ENCODE peak calls at places on chromosome 12, in nine cellular contexts. One of them, this sample, is unnamed.
A peak's percentile ranks its signal among the peaks of the same experiment; 100 is the strongest.

GRCh38 chr12:29844667-29845066 is 60.9 kb upstream of the TMTC1 start:
- DNase-seq in activated CD4-positive, alpha-beta T cell treated with anti-CD3 and anti-CD28 coated beads for 1 hour: no peak
- DNase-seq in stimulated activated naive CD4-positive, alpha-beta T cell treated with Interleukin-2 at 50 U/mL for 16 hours: no peak
- DNase-seq in iPS-NIHi11: no peak
- DNase-seq in NCI-H460: no peak
- DNase-seq in amniotic stem cell: no peak
- DNase-seq in SK-N-DZ: no peak
- DNase-seq in NCI-H510A treated with DMSO at 0.1 percent for 48 hours: no peak
- DNase-seq in HCEC 1CT: peak; percentile 23
- DNase-seq in this sample: peak; percentile 36

GRCh38 chr12:29396774-29397173 is 15.8 kb upstream of the ERGIC2 start:
- DNase-seq in activated CD4-positive, alpha-beta T cell treated with anti-CD3 and anti-CD28 coated beads for 1 hour: no peak
- DNase-seq in stimulated activated naive CD4-positive, alpha-beta T cell treated with Interleukin-2 at 50 U/mL for 16 hours: no peak
- DNase-seq in iPS-NIHi11: no peak
- DNase-seq in NCI-H460: no peak
- DNase-seq in amniotic stem cell: no peak
- DNase-seq in SK-N-DZ: no peak
- DNase-seq in NCI-H510A treated with DMSO at 0.1 percent for 48 hours: no peak
- DNase-seq in HCEC 1CT: peak; percentile 44
- DNase-seq in this sample: no peak

GRCh38 chr12:131321988-131322387 is 368.3 kb downstream of the ADGRD1 start:
- DNase-seq in activated CD4-positive, alpha-beta T cell treated with anti-CD3 and anti-CD28 coated beads for 1 hour: no peak
- DNase-seq in stimulated activated naive CD4-positive, alpha-beta T cell treated with Interleukin-2 at 50 U/mL for 16 hours: no peak
- DNase-seq in iPS-NIHi11: no peak
- DNase-seq in NCI-H460: no peak
- DNase-seq in amniotic stem cell: no peak
- DNase-seq in SK-N-DZ: no peak
- DNase-seq in NCI-H510A treated with DMSO at 0.1 percent for 48 hours: no peak
- DNase-seq in HCEC 1CT: no peak
- DNase-seq in this sample: no peak

GRCh38 chr12:108734200-108734906 is 3.0 kb upstream of the CORO1C start:
- DNase-seq in activated CD4-positive, alpha-beta T cell treated with anti-CD3 and anti-CD28 coated beads for 1 hour: no peak
- DNase-seq in stimulated activated naive CD4-positive, alpha-beta T cell treated with Interleukin-2 at 50 U/mL for 16 hours: no peak
- DNase-seq in iPS-NIHi11: no peak
- DNase-seq in NCI-H460: peak; percentile 52
- DNase-seq in amniotic stem cell: peak; percentile 71
- DNase-seq in SK-N-DZ: no peak
- DNase-seq in NCI-H510A treated with DMSO at 0.1 percent for 48 hours: no peak
- DNase-seq in HCEC 1CT: peak; percentile 97
- DNase-seq in this sample: peak; percentile 95

GRCh38 chr12:9711664-9712063 is 21.2 kb downstream of the CLECL1 start:
- DNase-seq in activated CD4-positive, alpha-beta T cell treated with anti-CD3 and anti-CD28 coated beads for 1 hour: no peak
- DNase-seq in stimulated activated naive CD4-positive, alpha-beta T cell treated with Interleukin-2 at 50 U/mL for 16 hours: no peak
- DNase-seq in iPS-NIHi11: no peak
- DNase-seq in NCI-H460: no peak
- DNase-seq in amniotic stem cell: no peak
- DNase-seq in SK-N-DZ: no peak
- DNase-seq in NCI-H510A treated with DMSO at 0.1 percent for 48 hours: no peak
- DNase-seq in HCEC 1CT: no peak
- DNase-seq in this sample: no peak

GRCh38 chr12:109463776-109464175 is 13.3 kb downstream of the KCTD10 start:
- DNase-seq in activated CD4-positive, alpha-beta T cell treated with anti-CD3 and anti-CD28 coated beads for 1 hour: no peak
- DNase-seq in stimulated activated naive CD4-positive, alpha-beta T cell treated with Interleukin-2 at 50 U/mL for 16 hours: no peak
- DNase-seq in iPS-NIHi11: peak; percentile 23
- DNase-seq in NCI-H460: no peak
- DNase-seq in amniotic stem cell: no peak
- DNase-seq in SK-N-DZ: no peak
- DNase-seq in NCI-H510A treated with DMSO at 0.1 percent for 48 hours: no peak
- DNase-seq in HCEC 1CT: peak; percentile 45
- DNase-seq in this sample: no peak

GRCh38 chr12:54173066-54173726 is 15.6 kb downstream of the SMUG1 start:
- DNase-seq in activated CD4-positive, alpha-beta T cell treated with anti-CD3 and anti-CD28 coated beads for 1 hour: no peak
- DNase-seq in stimulated activated naive CD4-positive, alpha-beta T cell treated with Interleukin-2 at 50 U/mL for 16 hours: no peak
- DNase-seq in iPS-NIHi11: peak; percentile 70
- DNase-seq in NCI-H460: no peak
- DNase-seq in amniotic stem cell: peak; percentile 1
- DNase-seq in SK-N-DZ: peak; percentile 76
- DNase-seq in NCI-H510A treated with DMSO at 0.1 percent for 48 hours: peak; percentile 38
- DNase-seq in HCEC 1CT: no peak
- DNase-seq in this sample: peak; percentile 19

GRCh38 chr12:73106296-73106695 is 834.1 kb downstream of the TRHDE start:
- DNase-seq in activated CD4-positive, alpha-beta T cell treated with anti-CD3 and anti-CD28 coated beads for 1 hour: no peak
- DNase-seq in stimulated activated naive CD4-positive, alpha-beta T cell treated with Interleukin-2 at 50 U/mL for 16 hours: no peak
- DNase-seq in iPS-NIHi11: no peak
- DNase-seq in NCI-H460: no peak
- DNase-seq in amniotic stem cell: no peak
- DNase-seq in SK-N-DZ: no peak
- DNase-seq in NCI-H510A treated with DMSO at 0.1 percent for 48 hours: no peak
- DNase-seq in HCEC 1CT: no peak
- DNase-seq in this sample: no peak

GRCh38 chr12:67531051-67531450 is 117.5 kb upstream of the DYRK2 start:
- DNase-seq in activated CD4-positive, alpha-beta T cell treated with anti-CD3 and anti-CD28 coated beads for 1 hour: no peak
- DNase-seq in stimulated activated naive CD4-positive, alpha-beta T cell treated with Interleukin-2 at 50 U/mL for 16 hours: no peak
- DNase-seq in iPS-NIHi11: no peak
- DNase-seq in NCI-H460: no peak
- DNase-seq in amniotic stem cell: no peak
- DNase-seq in SK-N-DZ: no peak
- DNase-seq in NCI-H510A treated with DMSO at 0.1 percent for 48 hours: no peak
- DNase-seq in HCEC 1CT: no peak
- DNase-seq in this sample: no peak

GRCh38 chr12:104741072-104741471 is 217.0 kb downstream of the SLC41A2 start:
- DNase-seq in activated CD4-positive, alpha-beta T cell treated with anti-CD3 and anti-CD28 coated beads for 1 hour: no peak
- DNase-seq in stimulated activated naive CD4-positive, alpha-beta T cell treated with Interleukin-2 at 50 U/mL for 16 hours: no peak
- DNase-seq in iPS-NIHi11: no peak
- DNase-seq in NCI-H460: no peak
- DNase-seq in amniotic stem cell: no peak
- DNase-seq in SK-N-DZ: no peak
- DNase-seq in NCI-H510A treated with DMSO at 0.1 percent for 48 hours: no peak
- DNase-seq in HCEC 1CT: no peak
- DNase-seq in this sample: no peak

GRCh38 chr12:46385439-46385838 is 12.9 kb upstream of the SLC38A2 start:
- DNase-seq in activated CD4-positive, alpha-beta T cell treated with anti-CD3 and anti-CD28 coated beads for 1 hour: no peak
- DNase-seq in stimulated activated naive CD4-positive, alpha-beta T cell treated with Interleukin-2 at 50 U/mL for 16 hours: no peak
- DNase-seq in iPS-NIHi11: no peak
- DNase-seq in NCI-H460: peak; percentile 30
- DNase-seq in amniotic stem cell: no peak
- DNase-seq in SK-N-DZ: no peak
- DNase-seq in NCI-H510A treated with DMSO at 0.1 percent for 48 hours: no peak
- DNase-seq in HCEC 1CT: no peak
- DNase-seq in this sample: no peak

GRCh38 chr12:103994235-103994634 is 28.6 kb downstream of the TDG start:
- DNase-seq in activated CD4-positive, alpha-beta T cell treated with anti-CD3 and anti-CD28 coated beads for 1 hour: no peak
- DNase-seq in stimulated activated naive CD4-positive, alpha-beta T cell treated with Interleukin-2 at 50 U/mL for 16 hours: no peak
- DNase-seq in iPS-NIHi11: no peak
- DNase-seq in NCI-H460: no peak
- DNase-seq in amniotic stem cell: no peak
- DNase-seq in SK-N-DZ: no peak
- DNase-seq in NCI-H510A treated with DMSO at 0.1 percent for 48 hours: no peak
- DNase-seq in HCEC 1CT: no peak
- DNase-seq in this sample: no peak

GRCh38 chr12:84136862-84137367 is 775.7 kb downstream of the SLC6A15 start:
- DNase-seq in activated CD4-positive, alpha-beta T cell treated with anti-CD3 and anti-CD28 coated beads for 1 hour: no peak
- DNase-seq in stimulated activated naive CD4-positive, alpha-beta T cell treated with Interleukin-2 at 50 U/mL for 16 hours: no peak
- DNase-seq in iPS-NIHi11: no peak
- DNase-seq in NCI-H460: peak; percentile 80
- DNase-seq in amniotic stem cell: no peak
- DNase-seq in SK-N-DZ: peak; percentile 98
- DNase-seq in NCI-H510A treated with DMSO at 0.1 percent for 48 hours: no peak
- DNase-seq in HCEC 1CT: peak; percentile 81
- DNase-seq in this sample: peak; percentile 57

GRCh38 chr12:46774011-46774633 is 51.7 kb downstream of the SLC38A4 start:
- DNase-seq in activated CD4-positive, alpha-beta T cell treated with anti-CD3 and anti-CD28 coated beads for 1 hour: no peak
- DNase-seq in stimulated activated naive CD4-positive, alpha-beta T cell treated with Interleukin-2 at 50 U/mL for 16 hours: no peak
- DNase-seq in iPS-NIHi11: no peak
- DNase-seq in NCI-H460: no peak
- DNase-seq in amniotic stem cell: no peak
- DNase-seq in SK-N-DZ: peak; percentile 22
- DNase-seq in NCI-H510A treated with DMSO at 0.1 percent for 48 hours: no peak
- DNase-seq in HCEC 1CT: peak; percentile 80
- DNase-seq in this sample: peak; percentile 44

GRCh38 chr12:14410841-14411569 is 45.5 kb downstream of the ATF7IP start:
- DNase-seq in activated CD4-positive, alpha-beta T cell treated with anti-CD3 and anti-CD28 coated beads for 1 hour: no peak
- DNase-seq in stimulated activated naive CD4-positive, alpha-beta T cell treated with Interleukin-2 at 50 U/mL for 16 hours: no peak
- DNase-seq in iPS-NIHi11: no peak
- DNase-seq in NCI-H460: no peak
- DNase-seq in amniotic stem cell: no peak
- DNase-seq in SK-N-DZ: no peak
- DNase-seq in NCI-H510A treated with DMSO at 0.1 percent for 48 hours: no peak
- DNase-seq in HCEC 1CT: no peak
- DNase-seq in this sample: no peak